ENCODE peak calls at places on chromosomes 2 and 18, in five cellular contexts. S is CD4-positive, CD25-positive, alpha-beta regulatory T cell; R is heart left ventricle; N is right lobe of liver; Z is naive thymus-derived CD4-positive, alpha-beta T cell. W is an unnamed sample.
A peak's percentile ranks its signal among the peaks of the same experiment; 100 is the strongest.

GRCh38 chr18:51195602-51196115 is 1.8 kb downstream of the MEX3C start:
- ATAC-seq in N (no peak), S (no peak), Z (no peak), R (no peak), W (no peak)

GRCh38 chr18:77071711-77072292 is 60.8 kb downstream of the MBP start:
- ATAC-seq in S (peak; percentile 50), Z (peak; percentile 66), R (peak; percentile 52), N (no peak), W (peak; percentile 50)

GRCh38 chr2:113734187-113734586 is 22.3 kb downstream of the SLC35F5 start:
- ATAC-seq in N (no peak), Z (no peak), R (no peak), S (no peak), W (no peak)

GRCh38 chr2:98935111-98935770 is 784 bp downstream of the CRACDL start:
- ATAC-seq in N (no peak), S (no peak), Z (no peak), R (no peak), W (no peak)

GRCh38 chr18:78652001-78652545 is 327.5 kb upstream of the SALL3 start:
- ATAC-seq in R (no peak), Z (no peak), S (no peak), N (no peak), W (no peak)

GRCh38 chr2:128421286-128421685 is 102.6 kb upstream of the HS6ST1 start:
- ATAC-seq in R (no peak), S (no peak), Z (no peak), N (no peak), W (no peak)

GRCh38 chr2:189570565-189570964 is 10.0 kb downstream of the SLC40A1 start:
- ATAC-seq in N (peak; percentile 51), R (no peak), S (no peak), Z (no peak), W (no peak)

GRCh38 chr2:241772063-241772499 is 4.5 kb upstream of the GAL3ST2 start:
- ATAC-seq in S (peak; percentile 16), N (no peak), Z (no peak), R (no peak), W (no peak)

GRCh38 chr2:237687666-237688065 is 60.3 kb downstream of the LRRFIP1 start:
- ATAC-seq in Z (peak; percentile 85), R (peak; percentile 86), S (peak; percentile 77), N (peak; percentile 48), W (peak; percentile 87)

GRCh38 chr2:213119061-213119809 is 32.2 kb downstream of the IKZF2 start:
- ATAC-seq in S (peak; percentile 84), Z (peak; percentile 78), R (peak; percentile 28), N (no peak), W (no peak)

GRCh38 chr2:73821227-73821626 is 7.5 kb upstream of the STAMBP start:
- ATAC-seq in R (no peak), N (no peak), Z (no peak), S (peak; percentile 28), W (no peak)

GRCh38 chr18:46481048-46481846 is 175.8 kb downstream of the LOXHD1 start:
- ATAC-seq in S (peak; percentile 54), N (peak; percentile 86), Z (peak; percentile 67), R (peak; percentile 61), W (no peak)

GRCh38 chr2:184481862-184482261 is 116.5 kb upstream of the ZNF804A start:
- ATAC-seq in N (no peak), Z (no peak), R (no peak), S (no peak), W (no peak)

GRCh38 chr18:9433616-9434239 is 41.6 kb upstream of the RALBP1 start:
- ATAC-seq in S (no peak), R (peak; percentile 20), Z (peak; percentile 38), N (no peak), W (no peak)

GRCh38 chr2:208890486-208890885 is 483.9 kb downstream of the PTH2R start:
- ATAC-seq in S (no peak), R (no peak), Z (no peak), N (no peak), W (no peak)

GRCh38 chr2:69915050-69915945 is at the start of gene MXD1:
- ATAC-seq in N (no peak), R (no peak), Z (no peak), S (no peak), W (peak; percentile 8)

GRCh38 chr2:160977854-160978253 is 182.4 kb upstream of the TANK start:
- ATAC-seq in R (no peak), S (no peak), Z (no peak), N (no peak), W (no peak)

GRCh38 chr2:84938194-84938879 is 32.6 kb upstream of the KCMF1 start:
- ATAC-seq in R (no peak), S (peak; percentile 77), Z (peak; percentile 76), N (no peak), W (no peak)

GRCh38 chr2:72033636-72034035 is 114.0 kb downstream of the CYP26B1 start:
- ATAC-seq in R (no peak), S (no peak), N (no peak), Z (no peak), W (peak; percentile 55)

GRCh38 chr2:101278925-101279324 is 26.2 kb downstream of the CNOT11 start:
- ATAC-seq in N (peak; percentile 38), Z (no peak), S (no peak), R (no peak), W (no peak)

GRCh38 chr2:113283704-113284284 is 5.1 kb upstream of the PAX8 start:
- ATAC-seq in N (peak; percentile 62), R (peak; percentile 88), S (no peak), Z (no peak), W (peak; percentile 93)

GRCh38 chr2:161005170-161005569 is 155.1 kb upstream of the TANK start:
- ATAC-seq in R (no peak), N (no peak), S (no peak), Z (no peak), W (no peak)

GRCh38 chr18:39788395-39788794 is 2166.6 kb upstream of the PIK3C3 start:
- ATAC-seq in N (no peak), R (no peak), Z (no peak), S (no peak), W (no peak)

GRCh38 chr2:40364143-40364903 is 87.6 kb downstream of the SLC8A1 start:
- ATAC-seq in N (no peak), Z (no peak), S (no peak), R (peak; percentile 33), W (no peak)

GRCh38 chr2:40367032-40367431 is 84.9 kb downstream of the SLC8A1 start:
- ATAC-seq in N (no peak), R (no peak), Z (no peak), S (no peak), W (no peak)

GRCh38 chr2:40360652-40361051 is 91.2 kb downstream of the SLC8A1 start:
- ATAC-seq in R (peak; percentile 45), S (no peak), Z (no peak), N (no peak), W (no peak)

GRCh38 chr2:40361478-40361877 is 90.4 kb downstream of the SLC8A1 start:
- ATAC-seq in R (peak; percentile 28), N (no peak), Z (no peak), S (no peak), W (no peak)

DNA sequence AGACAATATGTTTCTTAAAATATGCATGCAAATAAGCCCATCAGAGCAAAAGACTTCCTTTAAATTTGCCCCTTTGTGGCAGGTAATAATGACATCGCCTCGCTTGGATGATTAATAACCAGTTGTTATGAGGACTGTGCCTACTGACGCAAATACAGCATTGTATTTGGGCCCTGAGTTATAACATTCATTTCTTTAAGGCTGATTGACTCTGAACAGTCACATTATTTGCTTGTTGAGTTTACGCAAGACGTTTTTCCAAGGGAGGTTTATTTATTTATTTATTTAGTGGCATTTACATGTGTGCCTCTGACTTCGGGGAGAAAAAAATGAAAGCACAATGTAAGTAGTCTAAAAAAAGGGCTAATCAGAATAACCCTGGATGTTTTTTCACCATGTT is 88.3 kb downstream of the SLC8A1 start:
- ATAC-seq in S (no peak), R (peak; percentile 23), N (no peak), Z (no peak), W (peak; percentile 34)
- H3K4me1 ChIP-seq in S (no peaks in the 10 kb centered on the region), R (peaks cover 60% of the 10 kb centered on the region), N (no peaks in the 10 kb centered on the region), Z (no peaks in the 10 kb centered on the region), W (peaks cover 61% of the 10 kb centered on the region)

DNA sequence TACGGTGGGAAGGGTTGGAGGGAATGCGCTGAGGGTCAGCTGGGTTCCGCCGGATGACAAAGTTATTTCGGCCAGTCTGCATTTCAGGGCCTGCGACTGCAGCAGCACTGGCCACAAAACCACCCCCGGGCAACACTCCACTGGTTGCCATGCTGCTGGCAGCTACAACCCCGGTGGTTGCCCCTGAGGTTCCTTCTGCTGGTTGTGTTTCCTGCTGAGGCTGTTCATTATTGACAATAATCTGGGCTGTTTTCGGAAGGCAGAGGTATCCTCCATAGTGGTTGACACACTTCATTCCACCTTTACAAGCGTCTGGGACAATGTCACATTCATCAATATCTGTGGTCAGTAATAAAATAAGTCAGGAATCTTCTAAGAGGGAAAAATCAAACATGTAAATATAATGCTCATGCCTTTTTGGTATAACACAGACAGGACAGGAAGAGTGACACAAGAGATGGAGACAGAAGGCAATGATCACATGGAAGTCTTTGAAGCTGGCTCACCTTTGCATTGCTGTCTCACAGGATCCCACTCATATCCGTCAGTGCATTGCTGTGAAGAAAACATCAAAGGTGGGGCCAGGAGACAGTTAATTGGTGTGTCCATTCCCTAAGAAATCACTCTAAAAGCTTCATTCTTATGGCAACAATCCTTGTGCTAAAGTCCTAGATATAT is 5.7 kb downstream of the EFEMP1 start:
- ATAC-seq in N (no peak), S (no peak), Z (no peak), R (no peak), W (no peak)
- H3K4me1 ChIP-seq in N (peaks cover under 1% of the 10 kb centered on the region), S (no peaks in the 10 kb centered on the region), Z (no peaks in the 10 kb centered on the region), R (peaks cover 3% of the 10 kb centered on the region), W (peaks cover 5% of the 10 kb centered on the region)

GRCh38 chr2:47086571-47086970 is 68.5 kb downstream of the STPG4 start:
- ATAC-seq in Z (no peak), N (peak; percentile 25), R (no peak), S (no peak), W (no peak)
- H3K4me1 ChIP-seq in Z (no peaks in the 10 kb centered on the region), N (peaks cover 9% of the 10 kb centered on the region), R (peaks cover 64% of the 10 kb centered on the region), S (no peaks in the 10 kb centered on the region), W (peaks cover 61% of the 10 kb centered on the region)

GRCh38 chr2:217835931-217836881 is 166.6 kb downstream of the TNS1 start:
- ATAC-seq in Z (no peak), N (no peak), S (no peak), R (peak; percentile 70), W (peak; percentile 72)
- H3K4me1 ChIP-seq in Z (no peaks in the 10 kb centered on the region), N (no peaks in the 10 kb centered on the region), S (no peaks in the 10 kb centered on the region), R (peaks cover 100% of the 10 kb centered on the region), W (peaks cover 100% of the 10 kb centered on the region)

GRCh38 chr2:222291485-222291841 is 7.3 kb downstream of the PAX3 start:
- ATAC-seq in N (peak; percentile 7), S (no peak), Z (no peak), R (no peak), W (no peak)
- H3K4me1 ChIP-seq in N (peaks cover 15% of the 10 kb centered on the region), S (peaks cover 18% of the 10 kb centered on the region), Z (no peaks in the 10 kb centered on the region), R (peaks cover 24% of the 10 kb centered on the region), W (peaks cover 30% of the 10 kb centered on the region)

DNA sequence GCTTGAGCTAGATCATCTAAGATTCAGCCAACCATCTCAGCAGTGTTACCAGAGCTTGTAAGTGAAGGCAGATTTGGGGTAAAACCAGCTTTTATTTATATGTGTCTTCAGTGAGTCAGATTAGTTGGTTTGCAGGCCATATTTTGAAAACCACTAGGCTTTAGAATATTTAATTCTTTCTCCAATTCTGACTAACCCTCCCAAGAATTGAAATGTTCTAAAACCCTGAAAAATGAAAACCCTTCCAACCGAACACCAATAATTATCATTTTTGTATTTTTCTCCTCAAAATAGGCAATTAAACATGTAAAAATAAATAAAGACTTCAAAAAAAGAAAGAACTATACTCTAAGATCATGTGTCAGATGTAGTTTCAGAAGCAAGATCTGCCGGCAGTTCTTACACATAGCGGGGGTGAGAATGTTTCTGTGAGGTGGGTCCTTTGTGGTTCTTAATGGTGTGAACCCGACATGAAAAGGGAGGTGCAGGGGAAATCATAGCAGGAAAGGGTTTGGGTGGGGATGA is 14.2 kb downstream of the PLEK start:
- ATAC-seq in N (no peak), R (no peak), Z (peak; percentile 71), S (no peak), W (no peak)
- H3K4me1 ChIP-seq in N (no peaks in the 10 kb centered on the region), R (peaks cover 7% of the 10 kb centered on the region), Z (no peaks in the 10 kb centered on the region), S (peaks cover 14% of the 10 kb centered on the region), W (no peaks in the 10 kb centered on the region)